ENCODE peak calls at places on chromosomes 13 and 19, in four cellular contexts. L is activated naive CD8-positive, alpha-beta T cell treated with anti-CD3 and anti-CD28 coated beads for 36 hours; H is NCI-H345; N is A172. W is an unnamed sample.

GRCh38 chr19:32318884-32319520 is 26.4 kb upstream of the ZNF507 start:
- DNase-seq in H (no peak), L (no peak), N (peak), W (no peak)

GRCh38 chr13:97030705-97031452 is 36.6 kb upstream of the OXGR1 start:
- DNase-seq in N (peak), H (peak), L (no peak), W (peak)

GRCh38 chr13:20190481-20191310 is 2.0 kb downstream of the GJB2 start:
- DNase-seq in N (peak), H (no peak), L (no peak), W (peak)

GRCh38 chr19:16825312-16826168 is 3.7 kb upstream of the SIN3B start:
- DNase-seq in L (no peak), H (peak), N (peak), W (peak)

GRCh38 chr19:14114439-14114838 is 3.1 kb downstream of the PRKACA start:
- DNase-seq in N (no peak), L (no peak), H (no peak), W (no peak)

GRCh38 chr19:42224940-42225717 is 5.0 kb downstream of the ZNF526 start:
- DNase-seq in H (no peak), N (no peak), L (no peak), W (no peak)

GRCh38 chr19:1646149-1646930 is 6.1 kb downstream of the TCF3 start:
- DNase-seq in L (no peak), H (no peak), N (no peak), W (no peak)

GRCh38 chr13:23510979-23511735 is 59.1 kb upstream of the TNFRSF19 start:
- DNase-seq in H (peak), L (no peak), N (peak), W (peak)

GRCh38 chr19:41699231-41699967 is 9.0 kb upstream of the CEACAM5 start:
- DNase-seq in N (no peak), L (no peak), H (no peak), W (no peak)

GRCh38 chr19:49560358-49560900 is 19.9 kb downstream of the NOSIP start:
- DNase-seq in N (no peak), H (no peak), L (peak), W (no peak)

GRCh38 chr19:48458016-48458415 is 2.6 kb downstream of the KCNJ14 start:
- DNase-seq in L (no peak), N (no peak), H (no peak), W (no peak)

GRCh38 chr13:42893346-42893745 is 98.7 kb downstream of the EPSTI1 start:
- DNase-seq in N (no peak), L (no peak), H (no peak), W (peak)

GRCh38 chr13:77698211-77699058 is 948 bp downstream of the SLAIN1 start:
- DNase-seq in L (peak), H (peak), N (no peak), W (peak)

GRCh38 chr13:50006426-50007135 is 8.7 kb upstream of the KCNRG start:
- DNase-seq in N (no peak), L (no peak), H (no peak), W (no peak)

GRCh38 chr13:24353736-24354135 is 44.4 kb downstream of the C1QTNF9 start:
- DNase-seq in H (no peak), N (no peak), L (no peak), W (no peak)

GRCh38 chr13:27969073-27969865 is at the start of gene CDX2:
- DNase-seq in L (no peak), H (peak), N (no peak), W (no peak)

GRCh38 chr19:2166741-2167738 is 3.3 kb downstream of the DOT1L start:
- DNase-seq in H (no peak), L (no peak), N (peak), W (no peak)

GRCh38 chr13:91946498-91947070 is 548.2 kb downstream of the GPC5 start:
- DNase-seq in L (no peak), N (peak), H (peak), W (peak)

GRCh38 chr19:16376649-16377048 is 52.0 kb downstream of the KLF2 start:
- DNase-seq in L (peak), H (no peak), N (peak), W (no peak)